ENCODE peak calls at places on chromosomes 6 and 20, in seven cellular contexts. O, M, H, E, K, N and U are unnamed samples. For H3K4me1, the result is how much of the 10 kb centered on the place peaks cover.

GRCh38 chr6:48754631-48755030 is 643.6 kb upstream of the PTCHD4 start:
- DNase-seq in O (no peak), M (no peak), H (no peak), E (no peak), K (no peak), N (no peak), U (no peak)

GRCh38 chr6:2749972-2750600 is 636 bp downstream of the MYLK4 start:
- DNase-seq in O (peak), M (peak), H (peak), E (peak), K (peak), N (peak), U (no peak)

GRCh38 chr6:149166324-149166723 is 151.2 kb upstream of the TAB2 start:
- DNase-seq in O (no peak), M (no peak), H (no peak), E (no peak), K (peak), N (no peak), U (no peak)

GRCh38 chr6:2990179-2990931 is 9.3 kb upstream of the NQO2 start:
- DNase-seq in O (no peak), M (peak), H (peak), E (peak), K (peak), N (no peak), U (peak)

GRCh38 chr20:45489083-45489531 is 19.6 kb downstream of the WFDC2 start:
- DNase-seq in O (no peak), M (no peak), H (no peak), E (no peak), K (peak), N (no peak), U (peak)

GRCh38 chr20:37299718-37300529 is 10.5 kb downstream of the MANBAL start:
- DNase-seq in O (peak), M (no peak), H (no peak), E (no peak), K (no peak), N (no peak), U (no peak)

GRCh38 chr6:161743526-161744196 is 469.8 kb upstream of the AGPAT4 start:
- DNase-seq in O (no peak), M (no peak), H (no peak), E (no peak), K (no peak), N (no peak), U (no peak)

GRCh38 chr20:722822-723644 is 45.3 kb downstream of the SLC52A3 start:
- DNase-seq in O (no peak), M (no peak), H (no peak), E (no peak), K (no peak), N (peak), U (no peak)

GRCh38 chr20:43590036-43590391 is 723 bp upstream of the IFT52 start:
- DNase-seq in O (no peak), M (no peak), H (peak), E (peak), K (no peak), N (no peak), U (no peak)

GRCh38 chr20:23396961-23397620 is 24.2 kb downstream of the NAPB start:
- DNase-seq in O (no peak), M (no peak), H (no peak), E (no peak), K (peak), N (no peak), U (no peak)

GRCh38 chr6:105120570-105120969 is 59.2 kb downstream of the POPDC3 start:
- DNase-seq in O (no peak), M (no peak), H (no peak), E (no peak), K (no peak), N (no peak), U (no peak)

GRCh38 chr6:10736721-10737120 is 10.9 kb upstream of the TMEM14B start:
- DNase-seq in O (no peak), M (no peak), H (no peak), E (no peak), K (no peak), N (no peak), U (no peak)

GRCh38 chr6:14380421-14380820 is 262.8 kb downstream of the CD83 start:
- DNase-seq in O (no peak), M (peak), H (no peak), E (peak), K (no peak), N (no peak), U (no peak)

GRCh38 chr6:1110164-1110563 is 201.7 kb upstream of the FOXQ1 start:
- DNase-seq in O (no peak), M (no peak), H (no peak), E (no peak), K (no peak), N (no peak), U (no peak)

GRCh38 chr20:198225-198624 is 8.7 kb upstream of the DEFB128 start:
- DNase-seq in O (no peak), M (no peak), H (no peak), E (no peak), K (no peak), N (no peak), U (no peak)

GRCh38 chr6:14441371-14441781 is 323.8 kb downstream of the CD83 start:
- DNase-seq in O (no peak), M (peak), H (no peak), E (no peak), K (no peak), N (no peak), U (no peak)

GRCh38 chr20:32474009-32474716 is 111.0 kb downstream of the NOL4L start:
- DNase-seq in O (no peak), M (no peak), H (peak), E (no peak), K (peak), N (no peak), U (no peak)
- H3K4me1 ChIP-seq in O (under half), M (under half), H (half or more), E (under half), K (half or more), N (half or more), U (under half)

DNA sequence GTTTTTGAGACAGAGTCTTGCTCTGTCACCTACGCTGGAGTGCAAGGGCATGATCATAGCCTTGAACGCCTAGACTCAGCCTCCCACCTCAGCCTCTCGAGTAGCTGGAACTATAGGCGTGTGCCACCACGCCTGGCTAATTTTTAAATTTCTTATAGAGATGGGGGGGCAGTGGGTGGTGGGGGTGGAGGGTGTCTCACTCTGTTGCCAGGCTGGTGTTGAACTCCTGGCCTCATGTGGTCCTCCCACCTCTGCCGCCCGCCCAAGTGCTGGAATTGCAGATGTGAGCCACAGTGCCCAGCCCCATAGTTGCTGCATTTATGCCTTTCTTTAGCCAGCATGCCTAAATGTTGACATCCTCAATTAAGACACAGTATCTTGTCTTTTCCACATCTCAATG is 171.1 kb downstream of the ARID1B start:
- DNase-seq in O (no peak), M (no peak), H (no peak), E (no peak), K (no peak), N (no peak), U (no peak)
- H3K4me1 ChIP-seq in O (under half), M (under half), H (under half), E (under half), K (under half), N (half or more), U (under half)

GRCh38 chr20:3934628-3935027 is 45.4 kb downstream of the PANK2 start:
- DNase-seq in O (no peak), M (no peak), H (no peak), E (no peak), K (no peak), N (no peak), U (no peak)

GRCh38 chr20:3930265-3931206 is 41.3 kb downstream of the PANK2 start:
- DNase-seq in O (no peak), M (no peak), H (no peak), E (no peak), K (no peak), N (no peak), U (no peak)

GRCh38 chr20:3933126-3933684 is 44.0 kb downstream of the PANK2 start:
- DNase-seq in O (no peak), M (no peak), H (no peak), E (no peak), K (no peak), N (no peak), U (no peak)

GRCh38 chr20:3931664-3932063 is 42.5 kb downstream of the PANK2 start:
- DNase-seq in O (no peak), M (no peak), H (no peak), E (no peak), K (no peak), N (no peak), U (no peak)

GRCh38 chr20:3932277-3933073 is 43.3 kb downstream of the PANK2 start:
- DNase-seq in O (no peak), M (no peak), H (no peak), E (no peak), K (peak), N (no peak), U (no peak)
- H3K4me1 ChIP-seq in O (under half), M (under half), H (under half), E (under half), K (under half), N (half or more), U (under half)

DNA sequence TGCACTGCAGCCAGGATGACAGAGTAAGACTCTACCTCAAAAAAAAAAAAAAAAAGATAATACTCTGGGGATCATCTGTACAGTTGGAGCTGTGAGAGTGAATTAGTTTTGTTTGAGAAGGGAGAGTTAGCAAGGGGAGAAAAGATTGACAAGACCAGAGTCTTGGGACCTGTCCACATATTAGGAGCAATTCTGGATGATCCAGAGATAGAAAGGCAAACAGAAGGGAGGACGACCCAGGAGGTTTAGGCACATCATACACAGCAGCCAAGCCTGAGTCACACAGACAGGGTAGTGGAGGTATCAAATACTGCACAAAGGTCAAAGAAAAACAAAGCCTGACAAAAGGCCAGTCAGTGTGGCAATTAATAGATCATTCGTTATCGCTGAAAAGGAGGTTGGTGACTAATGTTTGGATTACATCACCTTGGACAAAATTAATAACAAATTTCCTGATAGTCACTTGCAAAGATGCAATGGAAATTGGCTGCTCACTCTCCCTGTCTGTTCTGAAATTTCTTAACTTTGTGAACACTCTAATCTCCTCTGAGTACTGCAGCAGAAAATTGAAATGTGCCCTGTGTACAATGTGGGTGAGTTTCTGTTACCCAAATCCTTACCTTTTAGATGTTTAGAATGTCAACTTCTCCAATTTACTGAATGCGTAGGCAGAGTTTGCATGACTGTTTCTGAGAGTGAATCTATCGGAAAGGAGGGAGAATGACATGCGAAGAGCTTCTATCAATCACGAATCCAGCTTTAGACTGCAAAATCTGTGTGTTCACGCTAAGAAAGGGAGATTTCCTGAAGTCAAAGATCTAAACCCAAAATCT is 105.4 kb downstream of the TSHZ2 start:
- DNase-seq in O (no peak), M (no peak), H (peak), E (no peak), K (peak), N (no peak), U (peak)
- H3K4me1 ChIP-seq in O (under half), M (under half), H (under half), E (under half), K (under half), N (half or more), U (under half)

GRCh38 chr6:34246249-34246562 is 2.6 kb downstream of the SMIM29 start:
- DNase-seq in O (no peak), M (no peak), H (no peak), E (no peak), K (no peak), N (no peak), U (no peak)

GRCh38 chr6:34246563-34247391 is 2.0 kb downstream of the SMIM29 start:
- DNase-seq in O (no peak), M (peak), H (no peak), E (peak), K (peak), N (peak), U (peak)

GRCh38 chr6:34243131-34243771 is 5.6 kb downstream of the SMIM29 start:
- DNase-seq in O (peak), M (no peak), H (no peak), E (no peak), K (peak), N (no peak), U (peak)

GRCh38 chr6:34242252-34243130 is 5.8 kb downstream of the HMGA1 start:
- DNase-seq in O (peak), M (no peak), H (no peak), E (no peak), K (no peak), N (peak), U (no peak)

DNA sequence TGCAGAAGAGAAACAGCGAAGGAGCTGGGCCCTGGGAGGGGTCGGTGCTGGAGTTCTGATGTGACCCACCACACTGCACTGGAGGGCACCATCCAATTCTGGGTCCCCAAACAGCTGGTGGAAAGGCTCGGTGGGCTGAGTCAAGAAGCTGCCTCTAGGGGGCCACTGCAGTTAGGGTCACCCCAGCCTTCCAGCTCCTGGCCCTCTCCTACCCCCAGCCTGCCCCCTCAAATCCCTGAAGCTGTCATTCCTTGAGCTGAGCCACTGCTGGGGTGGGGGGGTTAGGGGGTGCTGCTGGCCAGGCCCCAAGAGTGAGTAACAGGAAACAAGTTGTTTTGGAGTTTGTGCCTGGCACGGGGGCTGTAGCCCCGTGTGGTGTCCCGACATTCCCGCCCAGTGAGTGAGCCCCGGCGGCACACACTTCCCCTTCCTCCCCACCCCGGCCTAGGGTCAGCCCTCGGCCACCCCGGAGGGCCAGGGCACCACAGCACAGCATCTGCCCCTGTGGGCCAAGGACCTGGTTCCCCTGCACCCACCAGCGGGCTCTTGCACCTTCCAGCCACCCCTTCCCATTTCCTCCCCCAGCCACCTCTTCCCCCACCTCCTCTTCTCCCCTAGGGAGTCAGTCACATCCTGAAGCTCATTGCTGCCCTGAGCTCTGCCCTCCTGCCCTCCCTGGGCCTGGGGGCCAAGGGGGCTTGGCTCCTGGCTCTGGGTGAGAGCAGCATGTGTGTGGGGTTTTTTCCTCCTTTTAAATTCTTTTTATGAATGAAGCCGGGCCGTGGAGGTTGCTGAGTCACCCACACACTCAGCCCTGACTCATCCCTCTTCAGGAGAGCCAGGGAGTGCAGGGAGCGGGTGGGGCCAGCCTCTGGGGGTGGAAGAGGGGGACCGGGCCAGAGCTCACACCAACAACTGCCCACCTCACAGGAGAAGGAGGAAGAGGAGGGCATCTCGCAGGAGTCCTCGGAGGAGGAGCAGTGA is 4.6 kb downstream of the SMIM29 start:
- DNase-seq in O (peak), M (peak), H (no peak), E (peak), K (peak), N (peak), U (peak)
- H3K4me1 ChIP-seq in O (under half), M (under half), H (under half), E (under half), K (half or more), N (half or more), U (half or more)